ENCODE peak calls at places on chromosome 16, in five cellular contexts. One of them, this sample, is unnamed.

GRCh38 chr16:51154271-51155171 is 3.5 kb upstream of the SALL1 start:
- DNase-seq in caudate nucleus: peak; percentile 50
- DNase-seq in upper lobe of left lung: peak; percentile 62
- DNase-seq in HepG2: no peak
- DNase-seq in HCT116: no peak
- DNase-seq in this sample: no peak

GRCh38 chr16:49504023-49504364 is 130.4 kb downstream of the C16orf78 start:
- DNase-seq in HepG2: peak; percentile 44
- DNase-seq in HCT116: no peak
- DNase-seq in caudate nucleus: no peak
- DNase-seq in upper lobe of left lung: no peak
- DNase-seq in this sample: no peak

GRCh38 chr16:49748322-49748721 is 107.6 kb downstream of the ZNF423 start:
- DNase-seq in HCT116: peak; percentile 26
- DNase-seq in HepG2: no peak
- DNase-seq in caudate nucleus: no peak
- DNase-seq in upper lobe of left lung: no peak
- DNase-seq in this sample: no peak

GRCh38 chr16:54353097-54353496 is 66.5 kb upstream of the IRX3 start:
- DNase-seq in HepG2: no peak
- DNase-seq in caudate nucleus: no peak
- DNase-seq in upper lobe of left lung: no peak
- DNase-seq in HCT116: no peak
- DNase-seq in this sample: no peak

GRCh38 chr16:29729116-29729521 is 16.7 kb downstream of the C16orf54 start:
- DNase-seq in HCT116: peak; percentile 57
- DNase-seq in upper lobe of left lung: no peak
- DNase-seq in HepG2: peak; percentile 71
- DNase-seq in caudate nucleus: peak; percentile 30
- DNase-seq in this sample: no peak

GRCh38 chr16:48384305-48384981 is 770 bp downstream of the SIAH1 start:
- DNase-seq in HCT116: no peak
- DNase-seq in HepG2: peak; percentile 41
- DNase-seq in caudate nucleus: peak; percentile 57
- DNase-seq in upper lobe of left lung: peak; percentile 92
- DNase-seq in this sample: peak; percentile 66

GRCh38 chr16:49836218-49836617 is 19.7 kb downstream of the ZNF423 start:
- DNase-seq in caudate nucleus: no peak
- DNase-seq in HepG2: no peak
- DNase-seq in HCT116: no peak
- DNase-seq in upper lobe of left lung: no peak
- DNase-seq in this sample: no peak

GRCh38 chr16:27284865-27285675 is 16.5 kb upstream of the NSMCE1 start:
- DNase-seq in HepG2: peak; percentile 43
- DNase-seq in HCT116: no peak
- DNase-seq in upper lobe of left lung: no peak
- DNase-seq in caudate nucleus: no peak
- DNase-seq in this sample: no peak

GRCh38 chr16:28497861-28498599 is 3.6 kb downstream of the APOBR start:
- DNase-seq in upper lobe of left lung: no peak
- DNase-seq in caudate nucleus: no peak
- DNase-seq in HepG2: no peak
- DNase-seq in HCT116: no peak
- DNase-seq in this sample: no peak

GRCh38 chr16:35747658-35748455 is 2288.4 kb downstream of the TP53TG3F start:
- DNase-seq in upper lobe of left lung: peak; percentile 46
- DNase-seq in HepG2: no peak
- DNase-seq in HCT116: no peak
- DNase-seq in caudate nucleus: no peak
- DNase-seq in this sample: no peak

GRCh38 chr16:23348579-23349469 is 46.7 kb downstream of the SCNN1B start:
- DNase-seq in HepG2: no peak
- DNase-seq in HCT116: no peak
- DNase-seq in caudate nucleus: no peak
- DNase-seq in upper lobe of left lung: peak; percentile 34
- DNase-seq in this sample: no peak

GRCh38 chr16:77868478-77868877 is 80.1 kb downstream of the VAT1L start:
- DNase-seq in HCT116: no peak
- DNase-seq in upper lobe of left lung: no peak
- DNase-seq in caudate nucleus: no peak
- DNase-seq in HepG2: no peak
- DNase-seq in this sample: no peak

GRCh38 chr16:1272453-1273198 is 16.8 kb downstream of the TPSD1 start:
- DNase-seq in caudate nucleus: no peak
- DNase-seq in HCT116: no peak
- DNase-seq in upper lobe of left lung: no peak
- DNase-seq in HepG2: no peak
- DNase-seq in this sample: no peak

GRCh38 chr16:1276580-1276878 is 20.7 kb downstream of the TPSD1 start:
- DNase-seq in caudate nucleus: no peak
- DNase-seq in HepG2: no peak
- DNase-seq in HCT116: no peak
- DNase-seq in upper lobe of left lung: no peak
- DNase-seq in this sample: no peak

GRCh38 chr16:1275791-1276579 is 20.1 kb downstream of the TPSD1 start:
- DNase-seq in upper lobe of left lung: peak; percentile 71
- DNase-seq in caudate nucleus: no peak
- DNase-seq in HepG2: no peak
- DNase-seq in HCT116: no peak
- DNase-seq in this sample: no peak

GRCh38 chr16:1273816-1274215 is 17.9 kb downstream of the TPSD1 start:
- DNase-seq in HepG2: no peak
- DNase-seq in HCT116: no peak
- DNase-seq in caudate nucleus: no peak
- DNase-seq in upper lobe of left lung: peak; percentile 67
- DNase-seq in this sample: no peak

GRCh38 chr16:1271380-1271749 is 15.5 kb downstream of the TPSD1 start:
- DNase-seq in upper lobe of left lung: no peak
- DNase-seq in caudate nucleus: no peak
- DNase-seq in HCT116: no peak
- DNase-seq in HepG2: no peak
- DNase-seq in this sample: no peak
- H3K27ac ChIP-seq in upper lobe of left lung: no peak overlapping the region
- H3K27ac ChIP-seq in caudate nucleus: no peak overlapping the region
- H3K27ac ChIP-seq in HCT116: no peak overlapping the region
- H3K27ac ChIP-seq in HepG2: no peak overlapping the region
- H3K27ac ChIP-seq in this sample: no peak overlapping the region

DNA sequence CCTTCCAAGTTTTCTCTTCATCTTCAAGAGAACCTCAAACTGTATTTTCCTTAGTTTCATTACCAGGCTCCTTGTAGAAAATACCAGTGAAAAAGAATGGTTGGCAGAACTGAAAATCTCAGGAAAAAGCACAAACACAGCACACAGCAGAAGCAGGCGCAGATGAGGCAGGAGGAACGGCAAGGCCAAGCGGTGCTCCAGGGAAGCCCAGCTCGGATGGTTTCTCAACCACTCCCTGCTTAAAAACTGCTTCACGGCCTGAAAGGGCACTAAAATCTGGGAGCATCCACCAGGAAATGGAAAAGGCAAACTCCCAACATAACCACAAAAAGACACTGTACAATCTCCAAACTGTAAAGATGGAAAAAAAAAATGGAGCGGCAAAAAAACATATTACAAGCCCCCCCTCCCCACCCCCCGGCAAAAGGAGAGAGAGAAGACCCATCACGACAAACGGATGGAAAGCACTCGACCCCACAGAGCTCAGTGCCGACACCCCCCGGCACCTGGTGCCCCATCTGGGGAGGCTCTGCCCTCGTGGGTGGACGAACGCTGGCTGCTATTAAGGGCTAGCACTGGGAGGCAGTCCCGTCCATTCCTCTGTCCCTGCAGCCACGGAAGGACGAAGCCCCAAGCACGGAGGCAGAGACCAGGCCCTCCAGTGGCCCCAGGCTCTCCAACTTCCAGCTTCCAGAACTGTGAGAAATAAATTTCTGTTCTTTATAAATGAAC is 127.5 kb downstream of the ZNF778 start:
- DNase-seq in caudate nucleus: no peak
- DNase-seq in HCT116: no peak
- DNase-seq in HepG2: no peak
- DNase-seq in upper lobe of left lung: no peak
- DNase-seq in this sample: no peak
- H3K27ac ChIP-seq in caudate nucleus: no peak overlapping the region
- H3K27ac ChIP-seq in HCT116: peak overlapping the region; percentile 39
- H3K27ac ChIP-seq in HepG2: peak overlapping the region; percentile 50
- H3K27ac ChIP-seq in upper lobe of left lung: peak overlapping the region; percentile 27
- H3K27ac ChIP-seq in this sample: peak overlapping the region; percentile 41

GRCh38 chr16:17408296-17408695 is 62.5 kb downstream of the XYLT1 start:
- DNase-seq in upper lobe of left lung: no peak
- DNase-seq in HepG2: no peak
- DNase-seq in caudate nucleus: no peak
- DNase-seq in HCT116: no peak
- DNase-seq in this sample: no peak
- H3K27ac ChIP-seq in upper lobe of left lung: no peak overlapping the region
- H3K27ac ChIP-seq in HepG2: no peak overlapping the region
- H3K27ac ChIP-seq in caudate nucleus: no peak overlapping the region
- H3K27ac ChIP-seq in HCT116: no peak overlapping the region
- H3K27ac ChIP-seq in this sample: peak overlapping the region; percentile 39

GRCh38 chr16:68917541-68917940 is 74.2 kb downstream of the TANGO6 start:
- DNase-seq in caudate nucleus: no peak
- DNase-seq in upper lobe of left lung: no peak
- DNase-seq in HepG2: no peak
- DNase-seq in HCT116: no peak
- DNase-seq in this sample: no peak

GRCh38 chr16:68910051-68910450 is 66.7 kb downstream of the TANGO6 start:
- DNase-seq in upper lobe of left lung: no peak
- DNase-seq in caudate nucleus: no peak
- DNase-seq in HepG2: no peak
- DNase-seq in HCT116: no peak
- DNase-seq in this sample: no peak

GRCh38 chr16:68920349-68920748 is 77.0 kb downstream of the TANGO6 start:
- DNase-seq in upper lobe of left lung: no peak
- DNase-seq in HCT116: no peak
- DNase-seq in HepG2: no peak
- DNase-seq in caudate nucleus: no peak
- DNase-seq in this sample: no peak

GRCh38 chr16:68915561-68915960 is 72.2 kb downstream of the TANGO6 start:
- DNase-seq in upper lobe of left lung: no peak
- DNase-seq in HCT116: no peak
- DNase-seq in HepG2: no peak
- DNase-seq in caudate nucleus: no peak
- DNase-seq in this sample: no peak
- H3K27ac ChIP-seq in upper lobe of left lung: no peak overlapping the region
- H3K27ac ChIP-seq in HCT116: no peak overlapping the region
- H3K27ac ChIP-seq in HepG2: no peak overlapping the region
- H3K27ac ChIP-seq in caudate nucleus: no peak overlapping the region
- H3K27ac ChIP-seq in this sample: no peak overlapping the region

GRCh38 chr16:11788914-11789313 is 8.1 kb downstream of the ZC3H7A start:
- DNase-seq in HepG2: no peak
- DNase-seq in upper lobe of left lung: no peak
- DNase-seq in caudate nucleus: no peak
- DNase-seq in HCT116: no peak
- DNase-seq in this sample: no peak

GRCh38 chr16:11794447-11794846 is 2.6 kb downstream of the ZC3H7A start:
- DNase-seq in HepG2: no peak
- DNase-seq in upper lobe of left lung: no peak
- DNase-seq in caudate nucleus: no peak
- DNase-seq in HCT116: no peak
- DNase-seq in this sample: no peak

GRCh38 chr16:11793840-11794239 is 3.2 kb downstream of the ZC3H7A start:
- DNase-seq in HCT116: no peak
- DNase-seq in upper lobe of left lung: no peak
- DNase-seq in HepG2: no peak
- DNase-seq in caudate nucleus: no peak
- DNase-seq in this sample: no peak

GRCh38 chr16:11792404-11793260 is 4.4 kb downstream of the ZC3H7A start:
- DNase-seq in caudate nucleus: no peak
- DNase-seq in HCT116: no peak
- DNase-seq in upper lobe of left lung: no peak
- DNase-seq in HepG2: peak; percentile 70
- DNase-seq in this sample: peak; percentile 69

DNA sequence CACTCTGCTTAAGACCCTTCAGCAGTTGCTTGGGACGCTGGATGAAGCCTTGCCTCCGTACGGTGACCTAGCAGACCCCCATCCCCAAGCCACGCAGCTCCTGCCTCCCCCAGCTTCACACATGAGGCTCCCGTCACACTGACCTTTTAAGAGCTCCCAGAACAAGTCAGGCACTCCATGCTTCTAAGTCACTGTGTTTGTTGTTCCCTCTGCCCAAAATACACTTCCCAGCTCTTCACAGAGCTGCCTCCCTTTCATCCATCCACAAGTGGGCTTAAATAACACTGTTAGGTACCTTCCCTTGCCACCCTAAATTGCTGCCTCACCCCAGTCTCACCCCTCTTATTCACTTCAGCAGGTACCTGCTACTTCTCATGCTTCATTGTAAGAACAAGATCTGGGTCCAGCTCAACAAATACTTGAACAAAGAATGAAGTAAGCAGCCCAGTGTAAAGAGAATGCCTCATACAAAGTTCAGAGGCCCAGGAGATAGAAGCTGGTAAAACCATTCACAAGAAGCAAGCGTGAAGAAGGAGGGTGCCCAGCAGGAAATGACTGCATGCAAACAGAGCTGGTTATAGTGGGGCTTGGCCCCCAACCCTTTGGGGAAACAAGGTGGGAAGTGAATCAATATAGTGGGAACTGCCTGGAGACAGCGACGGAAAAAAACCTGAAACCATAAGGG is 5.8 kb downstream of the ZC3H7A start:
- DNase-seq in caudate nucleus: no peak
- DNase-seq in upper lobe of left lung: no peak
- DNase-seq in HepG2: peak; percentile 45
- DNase-seq in HCT116: no peak
- DNase-seq in this sample: no peak
- H3K27ac ChIP-seq in caudate nucleus: no peak overlapping the region
- H3K27ac ChIP-seq in upper lobe of left lung: peak overlapping the region; percentile 100
- H3K27ac ChIP-seq in HepG2: peak overlapping the region; percentile 52
- H3K27ac ChIP-seq in HCT116: no peak overlapping the region
- H3K27ac ChIP-seq in this sample: no peak overlapping the region

GRCh38 chr16:18805257-18805773 is 4.0 kb upstream of the ARL6IP1 start:
- DNase-seq in upper lobe of left lung: no peak
- DNase-seq in caudate nucleus: no peak
- DNase-seq in HepG2: no peak
- DNase-seq in HCT116: no peak
- DNase-seq in this sample: no peak

GRCh38 chr16:18803569-18804462 is 2.5 kb upstream of the ARL6IP1 start:
- DNase-seq in caudate nucleus: no peak
- DNase-seq in HepG2: no peak
- DNase-seq in upper lobe of left lung: no peak
- DNase-seq in HCT116: no peak
- DNase-seq in this sample: no peak

GRCh38 chr16:18802755-18803218 is 1.4 kb upstream of the ARL6IP1 start:
- DNase-seq in upper lobe of left lung: peak; percentile 25
- DNase-seq in HepG2: no peak
- DNase-seq in caudate nucleus: no peak
- DNase-seq in HCT116: no peak
- DNase-seq in this sample: no peak

GRCh38 chr16:18801197-18801972 is at the start of gene ARL6IP1:
- DNase-seq in caudate nucleus: peak; percentile 99
- DNase-seq in HCT116: peak; percentile 98
- DNase-seq in upper lobe of left lung: peak; percentile 98
- DNase-seq in HepG2: peak; percentile 100
- DNase-seq in this sample: peak; percentile 99

GRCh38 chr16:18804540-18804939 is 3.2 kb upstream of the ARL6IP1 start:
- DNase-seq in upper lobe of left lung: no peak
- DNase-seq in HepG2: no peak
- DNase-seq in HCT116: no peak
- DNase-seq in caudate nucleus: no peak
- DNase-seq in this sample: no peak
- H3K27ac ChIP-seq in upper lobe of left lung: peak overlapping the region; percentile 98
- H3K27ac ChIP-seq in HepG2: peak overlapping the region; percentile 28
- H3K27ac ChIP-seq in HCT116: no peak overlapping the region
- H3K27ac ChIP-seq in caudate nucleus: no peak overlapping the region
- H3K27ac ChIP-seq in this sample: no peak overlapping the region